ENCODE peak calls at places on chromosomes 3 and 15, in six cellular contexts. M is mesothelial cell of epicardium, V is COR-L47, G is NCI-H1694 treated with DMSO at 0.1 percent for 48 hours, E is AG20443, I is glutamatergic neuron. H is an unnamed sample.

GRCh38 chr15:101600024-101600423 is 52.2 kb downstream of the TM2D3 start:
- DNase-seq in M (no peak), V (no peak), G (no peak), E (no peak), I (no peak), H (no peak)

GRCh38 chr3:42024578-42025387 is 62.9 kb upstream of the ULK4 start:
- DNase-seq in M (no peak), V (no peak), G (no peak), E (no peak), I (peak), H (no peak)

GRCh38 chr15:43872416-43873020 is 45.7 kb downstream of the WDR76 start:
- DNase-seq in M (no peak), V (peak), G (peak), E (peak), I (peak), H (no peak)

GRCh38 chr3:101890716-101891115 is 41.4 kb downstream of the NFKBIZ start:
- DNase-seq in M (no peak), V (no peak), G (no peak), E (peak), I (no peak), H (no peak)

GRCh38 chr3:101292027-101292426 is 28.3 kb downstream of the IMPG2 start:
- DNase-seq in M (no peak), V (no peak), G (no peak), E (peak), I (no peak), H (no peak)

GRCh38 chr15:99917237-99917636 is 184.0 kb upstream of the LYSMD4 start:
- DNase-seq in M (no peak), V (no peak), G (no peak), E (no peak), I (no peak), H (no peak)

GRCh38 chr3:135310317-135310716 is 515.3 kb downstream of the EPHB1 start:
- DNase-seq in M (no peak), V (no peak), G (no peak), E (no peak), I (no peak), H (no peak)

GRCh38 chr3:114221165-114221880 is 16.1 kb downstream of the ZNF80 start:
- DNase-seq in M (no peak), V (no peak), G (no peak), E (no peak), I (no peak), H (no peak)

GRCh38 chr3:98979296-98979695 is 77.8 kb upstream of the DCBLD2 start:
- DNase-seq in M (no peak), V (no peak), G (no peak), E (no peak), I (no peak), H (no peak)

GRCh38 chr15:55564347-55565145 is 23.6 kb downstream of the PYGO1 start:
- DNase-seq in M (no peak), V (no peak), G (no peak), E (no peak), I (no peak), H (no peak)

GRCh38 chr3:27114684-27115083 is 254.5 kb downstream of the NEK10 start:
- DNase-seq in M (no peak), V (no peak), G (no peak), E (no peak), I (no peak), H (no peak)

GRCh38 chr3:46301122-46301835 is 52.6 kb upstream of the CCR2 start:
- DNase-seq in M (no peak), V (no peak), G (no peak), E (no peak), I (no peak), H (no peak)

GRCh38 chr3:12345141-12345561 is 56.3 kb downstream of the PPARG start:
- DNase-seq in M (no peak), V (no peak), G (no peak), E (peak), I (no peak), H (no peak)

GRCh38 chr3:37694236-37694635 is 167.4 kb upstream of the CTDSPL start:
- DNase-seq in M (no peak), V (peak), G (no peak), E (no peak), I (no peak), H (no peak)

GRCh38 chr3:13843351-13843750 is 36.5 kb downstream of the WNT7A start:
- DNase-seq in M (no peak), V (no peak), G (no peak), E (no peak), I (no peak), H (no peak)

GRCh38 chr3:125245521-125245920 is 33.0 kb upstream of the SLC12A8 start:
- DNase-seq in M (no peak), V (no peak), G (no peak), E (no peak), I (no peak), H (no peak)

GRCh38 chr3:112445839-112446238 is 53.4 kb downstream of the BTLA start:
- DNase-seq in M (no peak), V (no peak), G (no peak), E (no peak), I (no peak), H (no peak)

GRCh38 chr3:8529738-8530525 is 28.3 kb downstream of the LMCD1 start:
- DNase-seq in M (no peak), V (no peak), G (no peak), E (no peak), I (no peak), H (no peak)

GRCh38 chr3:146052791-146053310 is 108.1 kb downstream of the PLOD2 start:
- DNase-seq in M (no peak), V (no peak), G (no peak), E (no peak), I (no peak), H (no peak)

GRCh38 chr3:155791190-155791589 is 14.9 kb downstream of the C3orf33 start:
- DNase-seq in M (no peak), V (no peak), G (no peak), E (no peak), I (no peak), H (no peak)

GRCh38 chr3:112407214-112407887 is 74.4 kb downstream of the CD200 start:
- DNase-seq in M (no peak), V (no peak), G (no peak), E (no peak), I (no peak), H (no peak)

GRCh38 chr3:98185180-98185579 is 18.7 kb downstream of the OR5H15 start:
- DNase-seq in M (no peak), V (no peak), G (no peak), E (no peak), I (no peak), H (no peak)

GRCh38 chr3:138186216-138186615 is 885 bp upstream of the ARMC8 start:
- DNase-seq in M (no peak), V (no peak), G (no peak), E (no peak), I (no peak), H (no peak)

GRCh38 chr3:13002398-13003124 is 70.7 kb downstream of the IQSEC1 start:
- DNase-seq in M (no peak), V (no peak), G (no peak), E (no peak), I (no peak), H (no peak)

GRCh38 chr15:28948036-28948435 is 62.3 kb downstream of the APBA2 start:
- DNase-seq in M (no peak), V (no peak), G (no peak), E (no peak), I (no peak), H (no peak)

GRCh38 chr3:52609316-52609815 is 73.0 kb downstream of the UQCC5 start:
- DNase-seq in M (no peak), V (no peak), G (no peak), E (no peak), I (no peak), H (no peak)

GRCh38 chr3:186825294-186825821 is 17.2 kb upstream of the ADIPOQ start:
- DNase-seq in M (no peak), V (peak), G (no peak), E (peak), I (peak), H (no peak)

GRCh38 chr3:30618508-30618907 is 12.1 kb downstream of the TGFBR2 start:
- DNase-seq in M (no peak), V (no peak), G (no peak), E (no peak), I (no peak), H (no peak)

GRCh38 chr15:24856397-24857093 is 98.2 kb upstream of the SNRPN start:
- DNase-seq in M (peak), V (no peak), G (no peak), E (no peak), I (peak), H (no peak)

GRCh38 chr3:181710581-181711255 is 1.0 kb upstream of the SOX2 start:
- DNase-seq in M (no peak), V (no peak), G (no peak), E (no peak), I (no peak), H (no peak)

GRCh38 chr3:122000936-122001605 is 21.0 kb downstream of the ILDR1 start:
- DNase-seq in M (no peak), V (no peak), G (no peak), E (peak), I (no peak), H (no peak)

GRCh38 chr3:157201648-157202278 is 41.8 kb upstream of the CCNL1 start:
- DNase-seq in M (no peak), V (peak), G (peak), E (peak), I (no peak), H (no peak)

GRCh38 chr3:194964809-194965208 is 279.1 kb downstream of the FAM43A start:
- DNase-seq in M (no peak), V (no peak), G (no peak), E (no peak), I (no peak), H (no peak)

GRCh38 chr3:52838561-52839267 is 3.9 kb upstream of the MUSTN1 start:
- DNase-seq in M (no peak), V (no peak), G (no peak), E (no peak), I (no peak), H (no peak)

GRCh38 chr3:187750041-187750512 is 4.8 kb upstream of the BCL6 start:
- DNase-seq in M (peak), V (no peak), G (no peak), E (no peak), I (no peak), H (peak)

GRCh38 chr3:179811321-179812095 is 158.7 kb downstream of the USP13 start:
- DNase-seq in M (no peak), V (peak), G (peak), E (peak), I (peak), H (no peak)